ENCODE peak calls at places on chromosomes 13 and 19, in four cellular contexts. E, J, Q and B are unnamed samples.

GRCh38 chr13:91270031-91270430 is 77.5 kb upstream of the MIR17HG start:
- DNase-seq in E (peak; percentile 8), J (no peak), Q (no peak), B (no peak)

GRCh38 chr13:107427531-107427930 is 787.8 kb downstream of the LIG4 start:
- DNase-seq in E (no peak), J (no peak), Q (no peak), B (no peak)

GRCh38 chr13:69524459-69525155 is 583.0 kb upstream of the ATXN8OS start:
- DNase-seq in E (no peak), J (peak; percentile 38), Q (no peak), B (no peak)

GRCh38 chr19:43765109-43765876 is 10.5 kb upstream of the SMG9 start:
- DNase-seq in E (peak; percentile 90), J (no peak), Q (no peak), B (peak; percentile 88)

GRCh38 chr13:37595162-37595561 is 3.4 kb downstream of the POSTN start:
- DNase-seq in E (no peak), J (peak; percentile 14), Q (no peak), B (no peak)

GRCh38 chr13:20525144-20525600 is 485 bp downstream of the CRYL1 start:
- DNase-seq in E (peak; percentile 54), J (peak; percentile 66), Q (peak; percentile 11), B (no peak)

GRCh38 chr13:29154390-29154789 is 334.3 kb downstream of the MTUS2 start:
- DNase-seq in E (no peak), J (no peak), Q (no peak), B (no peak)

GRCh38 chr13:28392428-28392827 is 102.5 kb downstream of the FLT1 start:
- DNase-seq in E (no peak), J (no peak), Q (no peak), B (no peak)

GRCh38 chr19:16265890-16266585 is 58.6 kb upstream of the KLF2 start:
- DNase-seq in E (no peak), J (no peak), Q (no peak), B (no peak)

GRCh38 chr19:48398329-48399235 is 5.1 kb downstream of the GRIN2D start:
- DNase-seq in E (peak; percentile 92), J (peak; percentile 97), Q (peak; percentile 77), B (peak; percentile 95)

GRCh38 chr13:98677398-98677797 is 75.1 kb downstream of the SLC15A1 start:
- DNase-seq in E (no peak), J (no peak), Q (no peak), B (no peak)

GRCh38 chr19:6417713-6418561 is 6.7 kb downstream of the KHSRP start:
- DNase-seq in E (no peak), J (peak; percentile 48), Q (no peak), B (no peak)

GRCh38 chr13:24039621-24040475 is 120.7 kb upstream of the SPATA13 start:
- DNase-seq in E (no peak), J (no peak), Q (no peak), B (no peak)

GRCh38 chr19:50198431-50199253 is 4.8 kb upstream of the MYH14 start:
- DNase-seq in E (no peak), J (no peak), Q (no peak), B (no peak)

GRCh38 chr19:6738726-6739389 is 622 bp upstream of the TRIP10 start:
- DNase-seq in E (no peak), J (peak; percentile 67), Q (no peak), B (peak; percentile 30)

GRCh38 chr13:31945202-31945978 is 86.2 kb upstream of the FRY start:
- DNase-seq in E (no peak), J (peak; percentile 66), Q (no peak), B (no peak)

GRCh38 chr19:6692027-6692426 is 22.1 kb upstream of the TNFSF14 start:
- DNase-seq in E (no peak), J (no peak), Q (no peak), B (no peak)

GRCh38 chr13:28820099-28821051 is at the start of gene MTUS2:
- DNase-seq in E (peak; percentile 18), J (peak; percentile 85), Q (peak; percentile 6), B (no peak)

GRCh38 chr19:43812689-43813088 is 10.4 kb upstream of the LYPD5 start:
- DNase-seq in E (no peak), J (no peak), Q (no peak), B (no peak)

GRCh38 chr13:43132228-43132627 is 108.8 kb downstream of the DNAJC15 start:
- DNase-seq in E (peak; percentile 11), J (peak; percentile 87), Q (peak; percentile 42), B (peak; percentile 8)

GRCh38 chr13:88142653-88143052 is 471.5 kb downstream of the SLITRK5 start:
- DNase-seq in E (no peak), J (no peak), Q (no peak), B (no peak)

GRCh38 chr19:21128901-21129698 is 12.7 kb upstream of the ZNF431 start:
- DNase-seq in E (no peak), J (no peak), Q (no peak), B (no peak)

GRCh38 chr13:28761586-28761985 is 42.8 kb upstream of the SLC46A3 start:
- DNase-seq in E (no peak), J (no peak), Q (no peak), B (no peak)

GRCh38 chr13:43414111-43414510 is 372.7 kb downstream of the ENOX1 start:
- DNase-seq in E (no peak), J (no peak), Q (no peak), B (no peak)

GRCh38 chr13:113740661-113741060 is 18.4 kb upstream of the TMEM255B start:
- DNase-seq in E (no peak), J (no peak), Q (no peak), B (no peak)

GRCh38 chr13:39787086-39787487 is 131.6 kb downstream of the COG6 start:
- DNase-seq in E (no peak), J (no peak), Q (peak; percentile 65), B (no peak)

GRCh38 chr19:17560205-17560595 is 4.8 kb downstream of the COLGALT1 start:
- DNase-seq in E (no peak), J (no peak), Q (no peak), B (no peak)

GRCh38 chr13:35499131-35500051 is 22.9 kb upstream of the MAB21L1 start:
- DNase-seq in E (no peak), J (no peak), Q (no peak), B (no peak)

GRCh38 chr19:29478578-29479565 is 46.9 kb upstream of the VSTM2B start:
- DNase-seq in E (peak; percentile 1), J (peak; percentile 87), Q (peak; percentile 43), B (peak; percentile 21)

GRCh38 chr13:94162289-94162688 is 317.2 kb downstream of the DCT start:
- DNase-seq in E (no peak), J (no peak), Q (no peak), B (no peak)

GRCh38 chr13:98813993-98814392 is 61.5 kb upstream of the SLC15A1 start:
- DNase-seq in E (no peak), J (no peak), Q (no peak), B (no peak)

GRCh38 chr13:39499580-39499979 is 103.4 kb downstream of the LHFPL6 start:
- DNase-seq in E (no peak), J (no peak), Q (no peak), B (no peak)

GRCh38 chr13:106088094-106088493 is 447.4 kb downstream of the EFNB2 start:
- DNase-seq in E (no peak), J (no peak), Q (no peak), B (no peak)

GRCh38 chr13:84455143-84455905 is 573.0 kb upstream of the SLITRK1 start:
- DNase-seq in E (no peak), J (peak; percentile 20), Q (no peak), B (peak; percentile 2)

GRCh38 chr19:1862424-1863307 is 713 bp downstream of the KLF16 start:
- DNase-seq in E (peak; percentile 55), J (peak; percentile 72), Q (no peak), B (peak; percentile 58)
- H3K4me1 ChIP-seq in E (peaks cover 61% of the 10 kb centered on the region), J (peaks cover 46% of the 10 kb centered on the region), Q (peaks cover 32% of the 10 kb centered on the region), B (peaks cover 48% of the 10 kb centered on the region)

GRCh38 chr19:12779162-12779993 is 4.0 kb upstream of the HOOK2 start:
- DNase-seq in E (no peak), J (peak; percentile 46), Q (no peak), B (peak; percentile 23)

GRCh38 chr19:12777217-12778019 is 2.1 kb upstream of the HOOK2 start:
- DNase-seq in E (peak; percentile 81), J (peak; percentile 93), Q (no peak), B (peak; percentile 78)

GRCh38 chr19:12778020-12778904 is 2.9 kb upstream of the HOOK2 start:
- DNase-seq in E (peak; percentile 63), J (peak; percentile 68), Q (no peak), B (peak; percentile 55)

GRCh38 chr19:12782174-12782423 is 6.7 kb upstream of the HOOK2 start:
- DNase-seq in E (no peak), J (no peak), Q (no peak), B (no peak)

DNA sequence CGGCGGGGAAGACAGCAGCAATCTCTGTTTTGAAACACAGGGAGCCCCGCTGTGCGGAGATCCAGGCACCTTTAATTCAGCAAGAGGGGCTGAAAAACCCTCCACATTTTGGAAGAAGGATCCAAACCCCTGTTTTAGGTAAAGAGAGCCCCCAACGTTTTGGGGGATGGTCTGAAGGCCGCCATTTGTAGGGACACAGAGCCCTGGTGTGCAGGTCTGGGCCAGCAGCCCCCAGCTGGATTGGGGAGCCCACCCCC is 3.5 kb upstream of the HOOK2 start:
- DNase-seq in E (no peak), J (peak; percentile 54), Q (no peak), B (no peak)
- H3K4me1 ChIP-seq in E (peaks cover 60% of the 10 kb centered on the region), J (peaks cover 24% of the 10 kb centered on the region), Q (peaks cover 26% of the 10 kb centered on the region), B (peaks cover 54% of the 10 kb centered on the region)

GRCh38 chr13:48403929-48404328 is 9.0 kb downstream of the LPAR6 start:
- DNase-seq in E (no peak), J (no peak), Q (no peak), B (no peak)
- H3K4me1 ChIP-seq in E (peaks cover 84% of the 10 kb centered on the region), J (no peaks in the 10 kb centered on the region), Q (no peaks in the 10 kb centered on the region), B (peaks cover 20% of the 10 kb centered on the region)

DNA sequence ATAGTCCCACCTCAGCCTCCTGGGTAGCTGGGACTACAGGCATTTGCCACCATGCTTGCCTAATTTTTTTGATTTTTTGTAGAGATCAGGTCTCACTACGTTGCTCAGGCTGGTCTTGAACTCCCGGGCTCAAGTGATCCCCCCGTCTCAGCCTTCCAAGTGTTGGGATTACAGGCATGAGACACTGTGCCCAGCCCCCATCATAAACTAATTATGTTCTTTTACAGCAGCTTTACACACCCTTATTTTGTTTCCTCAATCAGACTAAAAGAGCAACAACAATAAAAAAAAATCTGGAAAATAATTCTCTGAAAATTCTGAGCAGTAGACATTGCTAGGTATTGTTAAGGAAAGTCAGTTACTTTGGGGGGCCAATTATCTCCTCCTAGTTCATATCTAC is 35.7 kb downstream of the STARD13 start:
- DNase-seq in E (no peak), J (no peak), Q (no peak), B (no peak)
- H3K4me1 ChIP-seq in E (no peaks in the 10 kb centered on the region), J (peaks cover 3% of the 10 kb centered on the region), Q (no peaks in the 10 kb centered on the region), B (no peaks in the 10 kb centered on the region)

DNA sequence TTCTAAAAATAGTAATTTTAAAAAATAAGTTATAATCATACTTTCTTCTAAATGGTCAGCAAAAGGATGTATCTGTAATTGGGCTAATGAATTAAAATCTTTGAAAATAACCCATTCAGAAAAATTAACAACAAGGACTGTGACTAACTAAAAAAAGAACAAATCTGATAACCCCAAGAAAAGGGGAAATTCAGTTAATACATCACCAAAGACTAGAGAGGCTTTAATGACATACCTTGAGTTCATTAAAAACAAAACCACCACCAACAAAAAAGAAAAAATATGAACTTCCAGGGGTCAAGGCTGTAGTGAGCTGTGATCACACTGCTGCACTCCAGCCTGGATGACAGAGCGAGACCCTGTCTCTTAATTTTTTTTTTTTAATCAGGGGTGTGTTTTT is 121.8 kb downstream of the TBC1D4 start:
- DNase-seq in E (no peak), J (no peak), Q (no peak), B (no peak)
- H3K4me1 ChIP-seq in E (no peaks in the 10 kb centered on the region), J (peaks cover 3% of the 10 kb centered on the region), Q (no peaks in the 10 kb centered on the region), B (peaks cover 16% of the 10 kb centered on the region)